ENCODE peak calls at places on chromosomes 1 and 21, in seven cellular contexts. V is HCT116, U is IMR-90, W is K562, H is HepG2, Y is H1, O is GM12878. X is an unnamed sample.

GRCh38 chr21:43292041-43292865 is 123.4 kb downstream of the CRYAA start:
- DNase-seq in V (no peak), U (no peak), W (no peak), H (no peak), Y (no peak), O (no peak), X (no peak)

GRCh38 chr1:24735619-24736375 is 9.4 kb upstream of the CLIC4 start:
- DNase-seq in V (no peak), U (peak; percentile 52), W (no peak), H (no peak), Y (no peak), O (no peak), X (peak; percentile 22)

GRCh38 chr1:36257375-36257767 is 33.1 kb downstream of the THRAP3 start:
- DNase-seq in V (no peak), U (no peak), W (no peak), H (peak; percentile 27), Y (no peak), O (no peak), X (no peak)

GRCh38 chr1:113830039-113830438 is 17.8 kb upstream of the RSBN1 start:
- DNase-seq in V (no peak), U (peak; percentile 61), W (no peak), H (no peak), Y (no peak), O (no peak), X (no peak)

GRCh38 chr1:243396876-243397275 is 141.0 kb downstream of the SDCCAG8 start:
- DNase-seq in V (no peak), U (no peak), W (no peak), H (no peak), Y (no peak), O (no peak), X (no peak)

GRCh38 chr1:113871597-113872113 is at the start of gene PTPN22:
- DNase-seq in V (no peak), U (peak; percentile 83), W (no peak), H (no peak), Y (no peak), O (peak; percentile 90), X (no peak)

GRCh38 chr1:25519624-25520023 is 23.8 kb upstream of the LDLRAP1 start:
- DNase-seq in V (no peak), U (peak; percentile 84), W (no peak), H (no peak), Y (no peak), O (no peak), X (no peak)

GRCh38 chr1:2493691-2494322 is 17.7 kb downstream of the PLCH2 start:
- DNase-seq in V (no peak), U (no peak), W (no peak), H (no peak), Y (no peak), O (no peak), X (no peak)

GRCh38 chr1:45205000-45205909 is 1.1 kb downstream of the ZSWIM5 start:
- DNase-seq in V (no peak), U (peak; percentile 34), W (no peak), H (peak; percentile 22), Y (no peak), O (no peak), X (peak; percentile 49)

GRCh38 chr1:194846488-194846887 is 1660.1 kb upstream of the B3GALT2 start:
- DNase-seq in V (no peak), U (no peak), W (no peak), H (no peak), Y (no peak), O (no peak), X (no peak)

GRCh38 chr1:233368106-233368783 is 40.7 kb downstream of the MAP3K21 start:
- DNase-seq in V (no peak), U (peak; percentile 16), W (no peak), H (no peak), Y (no peak), O (no peak), X (no peak)

GRCh38 chr1:117237701-117238413 is 27.1 kb upstream of the VTCN1 start:
- DNase-seq in V (no peak), U (no peak), W (no peak), H (no peak), Y (no peak), O (no peak), X (no peak)

GRCh38 chr1:119743776-119744597 is 24.7 kb downstream of the HMGCS2 start:
- DNase-seq in V (peak; percentile 44), U (peak; percentile 79), W (peak; percentile 88), H (peak; percentile 76), Y (peak; percentile 49), O (peak; percentile 3), X (peak; percentile 60)

GRCh38 chr1:17102232-17102631 is 17.0 kb downstream of the PADI2 start:
- DNase-seq in V (no peak), U (no peak), W (no peak), H (no peak), Y (no peak), O (no peak), X (no peak)

GRCh38 chr1:165912638-165913037 is 85.2 kb downstream of the UCK2 start:
- DNase-seq in V (no peak), U (no peak), W (no peak), H (no peak), Y (no peak), O (no peak), X (no peak)

DNA sequence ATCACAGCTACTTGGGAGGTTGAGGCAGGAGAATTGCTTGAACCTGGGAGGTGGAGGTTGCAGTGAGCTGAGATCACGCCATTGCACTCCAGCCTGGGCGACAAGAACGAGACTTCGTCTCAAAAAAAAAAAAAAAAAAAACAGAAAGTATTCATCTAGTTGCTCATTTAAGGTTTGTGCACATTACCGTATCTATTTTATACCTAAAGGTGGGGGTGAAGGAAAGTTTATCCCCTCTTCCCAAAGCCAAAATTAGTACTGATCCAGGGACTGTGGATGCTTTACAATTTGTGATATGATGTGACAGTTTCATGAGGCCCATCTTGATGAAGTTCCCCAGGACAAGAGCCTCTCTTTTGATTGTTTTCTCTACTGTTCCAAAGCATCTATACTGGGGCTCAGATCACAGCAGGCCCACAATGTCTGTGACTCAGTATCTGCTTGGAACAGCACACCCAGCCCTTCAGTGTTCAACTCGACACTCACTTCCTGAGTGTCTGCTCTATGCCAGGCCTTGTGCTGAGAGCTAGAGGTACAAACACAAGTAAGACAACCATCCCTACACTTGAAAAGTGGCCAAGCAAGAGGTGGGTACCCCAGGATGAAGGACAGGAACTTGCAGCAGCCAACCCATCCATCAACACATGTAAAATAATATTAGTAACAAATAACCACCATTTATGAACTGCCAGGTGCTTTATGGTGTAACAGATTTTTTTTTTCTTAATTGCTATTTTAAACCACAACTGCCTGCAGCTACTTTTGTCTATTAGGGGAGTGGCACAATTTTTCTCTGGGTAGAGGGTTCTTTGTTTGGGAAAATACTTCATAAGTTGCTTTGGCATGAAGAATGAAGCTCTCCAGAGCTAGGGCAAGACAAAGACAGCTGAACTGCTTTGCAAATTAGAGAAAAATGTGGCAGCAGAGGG is 29.0 kb upstream of the KHDRBS1 start:
- DNase-seq in V (no peak), U (peak; percentile 63), W (no peak), H (no peak), Y (no peak), O (no peak), X (peak; percentile 64)
- H2AFZ ChIP-seq in V (no peak overlapping the region), U (peak overlapping the region; percentile 87), W (peak overlapping the region; percentile 20), H (no peak overlapping the region), Y (peak overlapping the region; percentile 54), O (peak overlapping the region; percentile 72), X (peak overlapping the region; percentile 65)

DNA sequence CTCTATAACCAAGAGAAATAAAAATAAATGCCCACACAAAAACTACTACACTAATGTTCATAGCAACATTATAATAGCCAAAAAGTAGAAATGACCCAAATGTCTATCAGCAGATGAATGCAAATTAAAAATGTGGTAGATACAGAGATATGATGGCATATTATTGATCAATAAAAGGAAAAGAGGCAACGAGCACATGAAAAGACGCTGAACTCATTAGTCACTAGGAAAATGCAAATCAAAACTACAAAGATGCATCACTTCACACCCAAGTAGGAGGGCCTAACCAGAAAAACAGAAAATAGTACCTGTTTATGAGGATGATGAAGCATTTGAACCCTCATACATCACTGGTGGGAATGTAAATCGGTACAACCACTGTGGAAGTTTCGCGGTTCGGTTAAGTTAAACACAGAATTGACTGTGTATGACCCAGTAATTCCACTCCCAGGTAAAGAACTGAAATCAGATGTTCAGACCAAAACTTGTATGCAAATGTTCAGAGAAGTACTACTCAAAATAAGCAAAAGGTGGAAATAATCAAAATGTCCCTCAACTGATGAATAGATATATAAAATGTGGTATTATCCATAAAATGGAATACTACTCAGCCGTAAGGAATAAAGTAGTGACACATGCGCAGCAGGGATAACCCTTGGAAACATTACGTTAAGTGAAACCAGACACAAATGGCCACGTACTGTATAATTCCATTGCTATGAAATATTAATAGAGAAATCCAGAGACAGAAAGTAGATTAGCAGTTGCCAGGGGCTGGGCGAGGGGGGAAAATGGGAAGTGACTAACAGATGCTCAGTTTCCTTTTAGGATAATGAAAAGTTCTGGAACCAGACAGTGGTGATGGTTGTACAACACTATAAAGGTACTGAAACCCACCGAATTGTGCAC is 3.1 kb downstream of the USP48 start:
- DNase-seq in V (no peak), U (no peak), W (no peak), H (no peak), Y (no peak), O (peak; percentile 98), X (peak; percentile 96)
- H3K9ac ChIP-seq in V (no peak overlapping the region), U (no peak overlapping the region), W (peak overlapping the region; percentile 2), H (no peak overlapping the region), Y (no peak overlapping the region), O (peak overlapping the region; percentile 100), X (peak overlapping the region; percentile 99)

GRCh38 chr1:22636369-22636768 is at the start of gene C1QA:
- DNase-seq in V (no peak), U (no peak), W (no peak), H (no peak), Y (no peak), O (no peak), X (no peak)
- TF ChIP-seq POLR2A in V (no peak), U (no peak), W (no peak), H (no peak), Y (no peak), O (no peak), X (no peak)

GRCh38 chr1:100347009-100347966 is 5.0 kb upstream of the CDC14A start:
- DNase-seq in V (no peak), U (peak; percentile 48), W (peak; percentile 79), H (no peak), Y (no peak), O (no peak), X (peak; percentile 6)
- H2AFZ ChIP-seq in V (no peak overlapping the region), U (no peak overlapping the region), W (peak overlapping the region; percentile 40), H (no peak overlapping the region), Y (no peak overlapping the region), O (no peak overlapping the region), X (no peak overlapping the region)

GRCh38 chr21:46036696-46037337 is 55.2 kb downstream of the COL6A1 start:
- DNase-seq in V (no peak), U (no peak), W (no peak), H (no peak), Y (no peak), O (no peak), X (no peak)
- H3K9ac ChIP-seq in V (no peak overlapping the region), U (peak overlapping the region; percentile 16), W (no peak overlapping the region), H (no peak overlapping the region), Y (no peak overlapping the region), O (no peak overlapping the region), X (no peak overlapping the region)

GRCh38 chr1:167936930-167937708 is at the start of gene MPC2:
- DNase-seq in V (peak; percentile 31), U (peak; percentile 75), W (peak; percentile 66), H (peak; percentile 62), Y (no peak), O (no peak), X (peak; percentile 71)
- TF ChIP-seq POLR2A in V (no peak), U (no peak), W (peak; percentile 84), H (peak; percentile 34), Y (no peak), O (peak; percentile 15), X (no peak)

GRCh38 chr1:13583592-13583963 is at the start of gene PDPN:
- DNase-seq in V (no peak), U (no peak), W (no peak), H (no peak), Y (peak; percentile 39), O (no peak), X (no peak)
- H2AFZ ChIP-seq in V (no peak within 1 kb of the TSS), U (peak within 1 kb of the TSS; percentile 37), W (no peak within 1 kb of the TSS), H (no peak within 1 kb of the TSS), Y (peak within 1 kb of the TSS; percentile 55), O (no peak within 1 kb of the TSS), X (no peak within 1 kb of the TSS)